ENCODE peak calls at places on chromosomes 13 and 19, in four cellular contexts. G is CD8-positive, alpha-beta memory T cell; T is left ventricle myocardium inferior; A is endothelial cell of umbilical vein. S is an unnamed sample. For H3K4me1, the result is how much of the 10 kb centered on the place peaks cover.

GRCh38 chr19:10566658-10567410 is 1.0 kb upstream of the KRI1 start:
- DNase-seq in G (peak), A (no peak), T (no peak), S (no peak)

GRCh38 chr13:94323746-94324408 is 155.6 kb downstream of the DCT start:
- DNase-seq in T (no peak), A (no peak), G (no peak), S (no peak)

GRCh38 chr19:39746836-39747529 is 9.2 kb upstream of the CLC start:
- DNase-seq in G (no peak), T (no peak), A (no peak), S (no peak)

GRCh38 chr19:29887498-29887897 is 54.5 kb upstream of the URI1 start:
- DNase-seq in T (no peak), G (no peak), A (peak), S (no peak)

GRCh38 chr19:1470864-1471513 is 8.0 kb downstream of the C19orf25 start:
- DNase-seq in G (peak), A (no peak), T (no peak), S (no peak)

GRCh38 chr19:495440-496332 is 600 bp upstream of the MADCAM1 start:
- DNase-seq in G (no peak), T (no peak), A (peak), S (peak)

GRCh38 chr13:94079876-94080275 is 399.6 kb downstream of the DCT start:
- DNase-seq in A (no peak), T (no peak), G (no peak), S (no peak)

GRCh38 chr13:24851546-24851945 is 87.6 kb downstream of the RNF17 start:
- DNase-seq in G (no peak), A (no peak), T (no peak), S (no peak)

GRCh38 chr19:50723069-50723468 is at the start of gene CLEC11A:
- DNase-seq in G (no peak), T (peak), A (no peak), S (no peak)

GRCh38 chr19:19146000-19146608 is 7.8 kb upstream of the TMEM161A start:
- DNase-seq in T (peak), A (peak), G (peak), S (peak)

GRCh38 chr13:100543872-100544602 is 44.6 kb downstream of the GGACT start:
- DNase-seq in G (no peak), T (no peak), A (peak), S (no peak)

GRCh38 chr13:46106839-46107371 is 2.1 kb upstream of the CPB2 start:
- DNase-seq in G (no peak), A (peak), T (no peak), S (no peak)

GRCh38 chr13:46104868-46105267 is at the start of gene CPB2:
- DNase-seq in G (no peak), A (no peak), T (no peak), S (no peak)

GRCh38 chr13:46113596-46113995 is 8.8 kb upstream of the CPB2 start:
- DNase-seq in G (no peak), A (no peak), T (no peak), S (no peak)

GRCh38 chr13:46111151-46111550 is 6.3 kb upstream of the CPB2 start:
- DNase-seq in A (no peak), T (no peak), G (no peak), S (no peak)

DNA sequence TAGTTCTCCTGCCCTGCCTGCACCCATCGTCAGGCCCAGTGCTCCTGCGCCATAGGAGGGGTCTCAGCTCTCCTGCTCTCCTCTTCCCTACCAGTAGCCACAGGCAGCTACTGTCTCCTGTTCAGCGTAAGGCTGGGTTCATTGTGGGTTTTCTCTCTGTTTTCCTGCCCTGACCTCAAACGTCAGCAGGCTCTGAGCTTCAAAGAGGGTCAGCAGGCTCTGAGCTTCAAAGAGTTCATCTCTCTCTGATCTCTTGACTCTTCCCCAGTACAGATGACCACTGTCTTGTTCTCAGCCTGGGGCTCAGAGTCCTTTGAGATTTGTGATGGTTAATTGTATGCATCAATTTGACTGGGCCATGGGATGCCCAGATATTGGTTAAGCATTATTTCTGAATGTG is 4.6 kb upstream of the CPB2 start:
- DNase-seq in T (no peak), G (no peak), A (no peak), S (no peak)
- H3K4me1 ChIP-seq in T (under half), G (under half), A (under half), S (under half)

DNA sequence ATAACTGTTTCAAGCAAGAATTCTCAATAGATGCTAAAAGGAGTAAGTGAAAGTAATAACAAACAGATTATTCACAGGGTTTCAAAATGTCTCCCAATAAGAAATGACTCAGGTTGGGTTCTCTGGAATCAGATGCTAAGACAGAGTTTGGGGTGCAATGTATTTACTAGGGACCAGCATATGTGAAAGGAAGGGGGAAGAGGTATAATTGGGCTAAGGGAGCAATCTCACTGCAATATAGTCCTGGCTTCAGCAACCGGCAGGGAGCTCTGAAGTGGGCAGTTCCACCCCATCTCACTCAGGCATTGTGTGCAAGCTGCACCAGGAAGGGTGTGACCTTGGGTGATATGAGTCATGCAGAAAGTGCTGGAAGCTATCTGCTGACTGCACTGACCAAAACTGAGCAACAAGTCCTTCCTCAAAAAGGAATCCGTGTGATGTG is 23.4 kb downstream of the ZDHHC20 start:
- DNase-seq in G (peak), T (peak), A (peak), S (peak)
- H3K4me3 ChIP-seq in G (no peak), T (peak), A (no peak), S (no peak)

GRCh38 chr19:5292453-5292842 is 48.2 kb downstream of the PTPRS start:
- DNase-seq in G (no peak), T (no peak), A (no peak), S (no peak)

GRCh38 chr19:5292843-5293606 is 47.6 kb downstream of the PTPRS start:
- DNase-seq in G (no peak), T (peak), A (peak), S (peak)

GRCh38 chr19:5294403-5295160 is 46.0 kb downstream of the PTPRS start:
- DNase-seq in G (no peak), A (no peak), T (no peak), S (no peak)

GRCh38 chr19:5291588-5292193 is 48.9 kb downstream of the PTPRS start:
- DNase-seq in T (no peak), G (no peak), A (no peak), S (no peak)

GRCh38 chr19:5293607-5294089 is 47.0 kb downstream of the PTPRS start:
- DNase-seq in G (no peak), T (no peak), A (no peak), S (peak)
- H3K4me1 ChIP-seq in G (under half), T (half or more), A (under half), S (under half)

GRCh38 chr13:73062368-73062767 is 3.6 kb downstream of the KLF5 start:
- DNase-seq in T (no peak), G (no peak), A (no peak), S (no peak)

GRCh38 chr13:73061478-73062275 is 2.9 kb downstream of the KLF5 start:
- DNase-seq in G (no peak), A (no peak), T (no peak), S (no peak)

GRCh38 chr13:73063166-73063565 is 4.4 kb downstream of the KLF5 start:
- DNase-seq in T (no peak), A (no peak), G (no peak), S (no peak)

GRCh38 chr13:73065665-73066350 is 7.0 kb downstream of the KLF5 start:
- DNase-seq in G (no peak), T (no peak), A (no peak), S (no peak)

DNA sequence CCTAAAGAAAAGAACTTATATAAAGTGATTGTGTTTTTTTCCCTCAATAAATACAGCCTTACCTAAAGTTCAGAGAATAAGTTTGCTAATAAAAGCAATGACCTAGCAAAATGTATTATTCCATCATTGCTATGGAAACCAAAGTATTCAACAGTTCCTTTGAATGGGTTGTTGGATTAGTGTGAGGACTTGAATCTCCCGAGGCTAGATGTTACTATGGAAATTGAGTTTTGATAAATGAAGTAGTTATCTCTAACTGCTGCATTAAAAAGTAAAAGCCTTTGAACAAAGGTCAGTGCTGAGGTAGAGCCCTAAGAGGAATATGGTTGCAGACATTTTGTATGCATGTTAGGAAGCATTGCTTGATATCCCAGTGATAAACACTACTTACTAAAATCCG is 6.2 kb downstream of the KLF5 start:
- DNase-seq in A (no peak), G (no peak), T (no peak), S (no peak)
- H3K4me3 ChIP-seq in A (no peak), G (no peak), T (no peak), S (no peak)

GRCh38 chr13:110323172-110323851 is 16.2 kb downstream of the COL4A2 start:
- DNase-seq in T (no peak), G (no peak), A (no peak), S (no peak)
- H3K4me1 ChIP-seq in T (half or more), G (under half), A (under half), S (half or more)

GRCh38 chr19:38303517-38304351 is at the start of gene C19orf33:
- DNase-seq in G (no peak), A (no peak), T (peak), S (peak)
- H3K4me3 ChIP-seq in G (no peak), A (no peak), T (peak), S (peak)

S was measured in upper lobe of right lung.